ENCODE peak calls at places on chromosome 20, in four cellular contexts. Y is tibial artery, H is H9, W is HL-60. K is an unnamed sample.

GRCh38 chr20:4817230-4817671 is 95.5 kb downstream of the PRND start:
- DNase-seq in Y (no peak), H (no peak), W (no peak), K (no peak)

GRCh38 chr20:51463998-51464397 is 78.5 kb downstream of the NFATC2 start:
- DNase-seq in Y (no peak), H (no peak), W (no peak), K (no peak)

GRCh38 chr20:53406580-53406979 is 187.1 kb downstream of the ZNF217 start:
- DNase-seq in Y (no peak), H (no peak), W (no peak), K (no peak)

GRCh38 chr20:50085481-50086365 is 27.2 kb downstream of the UBE2V1 start:
- DNase-seq in Y (peak; percentile 32), H (peak; percentile 63), W (peak; percentile 84), K (peak; percentile 57)

GRCh38 chr20:32674362-32674789 is 635 bp upstream of the C20orf203 start:
- DNase-seq in Y (no peak), H (no peak), W (peak; percentile 84), K (peak; percentile 78)

GRCh38 chr20:62104791-62105345 is 17.4 kb upstream of the LSM14B start:
- DNase-seq in Y (no peak), H (no peak), W (no peak), K (no peak)

GRCh38 chr20:12928755-12929401 is 79.9 kb upstream of the SPTLC3 start:
- DNase-seq in Y (no peak), H (no peak), W (no peak), K (no peak)

GRCh38 chr20:44166477-44166876 is 20.5 kb downstream of the JPH2 start:
- DNase-seq in Y (peak; percentile 67), H (no peak), W (no peak), K (no peak)

GRCh38 chr20:45828589-45828988 is 1.5 kb upstream of the TNNC2 start:
- DNase-seq in Y (peak; percentile 27), H (no peak), W (no peak), K (no peak)

GRCh38 chr20:53576195-53576580 is 17.5 kb downstream of the ZNF217 start:
- DNase-seq in Y (no peak), H (no peak), W (no peak), K (no peak)

GRCh38 chr20:50312682-50313187 is 122.1 kb downstream of the CEBPB start:
- DNase-seq in Y (peak; percentile 79), H (no peak), W (no peak), K (no peak)

GRCh38 chr20:11995750-11996567 is 78.3 kb downstream of the BTBD3 start:
- DNase-seq in Y (no peak), H (no peak), W (no peak), K (no peak)

GRCh38 chr20:53707341-53708102 is 113.9 kb upstream of the ZNF217 start:
- DNase-seq in Y (no peak), H (no peak), W (no peak), K (peak; percentile 67)

GRCh38 chr20:13085275-13085674 is 76.5 kb downstream of the SPTLC3 start:
- DNase-seq in Y (no peak), H (no peak), W (no peak), K (no peak)

GRCh38 chr20:1841554-1842140 is 53.6 kb upstream of the SIRPA start:
- DNase-seq in Y (peak; percentile 34), H (no peak), W (peak; percentile 69), K (no peak)

GRCh38 chr20:16020971-16021370 is 552.3 kb downstream of the KIF16B start:
- DNase-seq in Y (no peak), H (no peak), W (no peak), K (no peak)

GRCh38 chr20:2596673-2597279 is 55.7 kb upstream of the NOP56 start:
- DNase-seq in Y (no peak), H (no peak), W (no peak), K (no peak)

GRCh38 chr20:1890469-1891262 is 4.5 kb upstream of the SIRPA start:
- DNase-seq in Y (no peak), H (no peak), W (no peak), K (no peak)

DNA sequence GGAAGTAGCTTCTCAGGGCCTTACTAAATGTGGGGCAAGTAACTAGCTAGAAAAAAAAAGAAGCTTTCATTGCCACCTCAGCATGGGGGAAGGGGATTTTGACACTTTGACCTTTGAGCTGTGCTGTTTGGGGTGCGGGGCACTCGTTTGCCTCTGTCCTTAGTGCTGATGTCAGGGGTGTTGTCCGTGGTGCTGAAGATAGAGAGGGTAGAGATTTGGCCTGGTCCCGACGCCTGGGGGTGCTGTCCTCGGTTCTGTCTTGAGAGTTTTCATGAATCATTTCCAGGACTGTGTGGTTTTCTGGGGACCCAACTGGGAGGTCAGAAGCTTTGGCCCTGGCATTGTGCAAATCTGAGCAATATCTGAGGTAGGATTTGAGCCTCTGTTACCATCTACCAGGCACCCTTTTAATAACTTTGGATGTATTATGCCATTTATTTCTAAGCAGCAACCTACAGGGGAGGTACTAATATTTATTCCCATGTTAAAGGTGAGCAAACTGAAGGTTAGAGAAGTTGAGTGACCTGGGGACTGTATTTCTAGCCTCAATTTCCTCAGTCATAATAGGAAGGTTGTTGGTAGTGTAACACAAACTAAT is 78.0 kb downstream of the DLGAP4 start:
- DNase-seq in Y (no peak), H (peak; percentile 85), W (peak; percentile 26), K (peak; percentile 43)
- TF ChIP-seq CTCF in Y (no peak), H (peak; percentile 57), W (no peak), K (no peak)

DNA sequence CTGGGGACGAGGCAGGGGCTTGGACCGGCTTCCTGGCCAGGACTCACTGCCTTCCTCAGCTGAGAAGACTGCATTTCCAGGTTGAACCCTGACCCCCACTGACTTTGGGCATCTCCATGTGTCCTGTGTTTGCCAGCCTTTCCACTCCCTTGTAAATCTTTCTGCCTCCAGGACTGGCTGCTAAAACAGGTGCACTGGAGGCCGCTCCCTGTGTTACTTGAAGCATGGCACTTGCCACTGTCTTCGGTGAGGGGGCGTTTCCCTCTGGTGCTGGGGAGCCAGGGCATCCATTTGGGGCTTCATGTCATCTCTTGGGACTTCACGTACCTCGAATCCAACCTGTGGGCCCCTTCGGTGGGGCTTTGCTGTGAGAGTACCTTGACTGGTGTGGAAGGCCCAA is 6.7 kb upstream of the RBM38 start:
- DNase-seq in Y (no peak), H (no peak), W (no peak), K (no peak)
- TF ChIP-seq CTCF in Y (no peak), H (no peak), W (no peak), K (no peak)

GRCh38 chr20:47502271-47502730 is 614 bp downstream of the NCOA3 start:
- DNase-seq in Y (no peak), H (no peak), W (peak; percentile 26), K (peak; percentile 27)

GRCh38 chr20:47502801-47503239 is 1.1 kb downstream of the NCOA3 start:
- DNase-seq in Y (no peak), H (no peak), W (peak; percentile 80), K (peak; percentile 74)

GRCh38 chr20:47501117-47501482 is 587 bp upstream of the NCOA3 start:
- DNase-seq in Y (no peak), H (no peak), W (no peak), K (peak; percentile 46)

GRCh38 chr20:47500554-47500953 is 1.1 kb upstream of the NCOA3 start:
- DNase-seq in Y (no peak), H (no peak), W (no peak), K (peak; percentile 47)

DNA sequence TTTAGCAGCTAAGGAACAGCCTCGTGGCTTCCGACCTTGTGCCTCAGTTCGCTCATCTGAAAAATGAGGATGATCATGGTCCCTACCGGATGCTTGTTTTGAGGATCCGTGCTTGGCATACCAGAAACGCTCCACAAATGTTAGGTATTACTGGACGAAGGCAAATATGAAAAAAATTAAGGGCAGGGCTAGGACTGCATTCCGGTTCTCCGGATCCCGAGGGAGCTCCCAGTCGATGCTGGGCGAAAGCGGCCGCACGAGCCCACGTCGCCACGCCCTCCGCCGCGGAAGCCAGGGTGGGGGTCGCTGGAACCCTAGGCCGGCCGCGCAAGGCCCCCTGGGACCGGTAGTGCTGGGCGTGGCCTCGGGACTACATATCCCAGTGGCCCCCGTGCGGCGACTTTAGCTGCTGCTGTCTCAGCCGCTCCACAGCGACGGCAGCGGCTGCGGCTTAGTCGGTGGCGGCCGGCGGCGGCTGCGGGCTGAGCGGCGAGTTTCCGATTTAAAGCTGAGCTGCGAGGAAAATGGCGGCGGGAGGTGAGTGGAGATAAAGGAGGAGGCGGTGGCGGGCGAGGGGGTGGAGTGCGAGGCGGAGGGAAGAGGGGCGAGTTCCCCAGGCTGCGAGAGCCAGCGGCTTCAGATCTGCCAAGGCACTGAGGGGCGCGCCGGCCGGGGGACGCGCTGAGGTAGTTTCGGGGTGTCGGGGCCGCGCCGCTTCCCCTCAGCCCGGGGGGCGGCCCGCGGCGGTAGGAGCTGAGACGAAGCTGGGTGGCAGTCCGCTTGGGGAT is at the start of gene NCOA3:
- DNase-seq in Y (peak; percentile 93), H (peak; percentile 96), W (peak; percentile 95), K (peak; percentile 98)
- TF ChIP-seq CTCF in Y (peak; percentile 58), H (peak; percentile 42), W (no peak), K (peak; percentile 48)

GRCh38 chr20:63178445-63178818 is 37.5 kb downstream of the YTHDF1 start:
- DNase-seq in Y (no peak), H (peak; percentile 80), W (no peak), K (no peak)
- TF ChIP-seq CTCF in Y (no peak), H (no peak), W (no peak), K (no peak)

K was measured in GM12865.